ENCODE peak calls at places on chromosome 21, in four cellular contexts. G, L, J and Z are unnamed samples.

GRCh38 chr21:32233055-32233546 is 45.7 kb downstream of the MIS18A start:
- DNase-seq in L (no peak), J (no peak), G (no peak), Z (no peak)

GRCh38 chr21:41760411-41760810 is 6.4 kb downstream of the RIPK4 start:
- DNase-seq in L (no peak), J (no peak), G (no peak), Z (no peak)

GRCh38 chr21:42570841-42571387 is 57.3 kb downstream of the SLC37A1 start:
- DNase-seq in L (no peak), G (peak), J (no peak), Z (no peak)

GRCh38 chr21:42644223-42645208 is 8.9 kb upstream of the PDE9A start:
- DNase-seq in L (no peak), J (peak), G (peak), Z (no peak)

GRCh38 chr21:40575983-40576382 is 271.0 kb downstream of the DSCAM start:
- DNase-seq in G (no peak), L (no peak), J (peak), Z (no peak)

GRCh38 chr21:33185852-33186251 is 43.9 kb upstream of the IFNAR2 start:
- DNase-seq in L (no peak), G (no peak), J (no peak), Z (no peak)

GRCh38 chr21:25518491-25518911 is 88.8 kb downstream of the MRPL39 start:
- DNase-seq in J (no peak), G (no peak), L (no peak), Z (no peak)

GRCh38 chr21:27212444-27212843 is 245.6 kb upstream of the ADAMTS5 start:
- DNase-seq in L (no peak), G (no peak), J (no peak), Z (no peak)

GRCh38 chr21:33383056-33383888 is 19.9 kb upstream of the IFNGR2 start:
- DNase-seq in J (peak), L (peak), G (peak), Z (peak)

GRCh38 chr21:38802050-38803026 is 3.4 kb upstream of the ETS2 start:
- DNase-seq in J (no peak), G (peak), L (no peak), Z (no peak)

GRCh38 chr21:37655601-37656300 is 260.5 kb downstream of the KCNJ6 start:
- DNase-seq in J (no peak), G (no peak), L (no peak), Z (no peak)

GRCh38 chr21:32137266-32137665 is 141.6 kb downstream of the MIS18A start:
- DNase-seq in G (no peak), L (no peak), J (no peak), Z (no peak)

DNA sequence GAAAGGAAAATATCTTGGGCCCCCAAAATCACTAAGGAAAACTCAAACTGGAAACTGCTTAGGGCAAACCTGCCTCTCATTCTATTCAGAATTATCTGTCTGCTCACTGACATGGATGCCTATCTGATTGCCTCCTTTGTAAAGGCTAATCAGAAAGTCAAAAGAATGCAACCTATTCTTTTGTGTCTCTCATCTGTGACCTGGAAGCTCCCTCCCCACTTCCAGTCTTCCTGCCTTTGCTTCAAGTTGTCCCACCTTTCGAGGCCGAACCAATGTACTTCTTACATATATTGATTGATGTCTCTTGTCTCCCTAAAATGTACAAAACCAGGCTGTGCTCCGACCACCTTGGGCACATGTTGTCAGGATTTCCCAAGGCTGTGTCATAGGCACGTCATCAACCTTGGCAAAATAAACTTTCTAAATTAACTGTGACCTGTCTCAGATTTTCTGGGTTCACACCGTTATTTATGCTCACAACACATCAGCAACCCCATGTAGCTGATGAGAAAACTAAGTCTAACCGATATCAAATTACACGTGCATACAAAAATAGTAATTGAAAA is 302.3 kb upstream of the NRIP1 start:
- DNase-seq in J (peak), G (no peak), L (no peak), Z (no peak)
- H3K4me3 ChIP-seq in J (no peak), G (no peak), L (no peak), Z (no peak)

GRCh38 chr21:45534591-45535331 is 7.5 kb downstream of the SLC19A1 start:
- DNase-seq in L (no peak), J (no peak), G (peak), Z (peak)

GRCh38 chr21:45537746-45538291 is 4.4 kb downstream of the SLC19A1 start:
- DNase-seq in L (no peak), G (peak), J (no peak), Z (peak)

GRCh38 chr21:45537111-45537745 is 5.0 kb downstream of the SLC19A1 start:
- DNase-seq in J (no peak), G (peak), L (no peak), Z (peak)

GRCh38 chr21:45535341-45536081 is 6.7 kb downstream of the SLC19A1 start:
- DNase-seq in L (no peak), J (no peak), G (peak), Z (peak)

DNA sequence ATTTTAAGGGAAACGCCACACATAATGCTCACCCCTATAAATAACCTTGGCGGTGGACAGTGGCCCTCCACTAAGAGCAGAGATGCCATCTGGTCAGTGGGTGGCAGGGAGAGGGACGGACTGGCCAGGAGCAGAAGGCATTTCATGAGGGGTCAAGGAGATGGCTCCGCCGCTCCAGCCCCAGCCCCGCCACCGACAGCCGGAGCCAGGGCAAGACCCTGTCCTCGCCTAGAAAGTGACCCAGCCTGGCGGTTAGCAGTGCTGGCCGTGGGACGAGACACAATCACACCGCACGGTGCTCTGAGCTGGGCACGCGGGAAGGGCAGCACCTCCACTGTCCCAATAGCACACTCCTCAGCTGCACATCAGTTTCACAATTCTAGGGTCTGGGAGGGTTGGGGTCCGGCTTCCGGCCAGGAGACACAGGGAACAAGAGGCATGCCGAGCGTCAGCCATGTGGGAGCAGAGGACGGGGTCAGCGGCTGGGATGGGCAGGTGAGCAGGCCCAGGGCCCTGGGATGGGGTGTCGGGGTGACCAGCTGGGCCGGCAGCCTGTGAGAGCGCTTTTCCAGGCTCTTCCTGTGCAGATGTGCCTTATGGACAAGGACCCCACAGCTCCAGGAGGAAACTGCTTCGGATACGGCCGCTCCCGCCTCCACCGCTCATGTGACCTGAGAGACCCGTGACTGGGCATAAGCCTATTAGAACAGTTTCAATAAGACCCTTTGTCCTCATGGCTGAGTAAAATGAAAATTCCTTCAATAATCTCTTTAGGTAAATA is 5.7 kb downstream of the SLC19A1 start:
- DNase-seq in G (peak), J (no peak), L (no peak), Z (peak)
- H3K4me3 ChIP-seq in G (no peak), J (no peak), L (no peak), Z (no peak)

GRCh38 chr21:17451364-17451869 is 61.4 kb upstream of the CXADR start:
- DNase-seq in J (peak), G (no peak), L (no peak), Z (no peak)

GRCh38 chr21:17455451-17455850 is 57.4 kb upstream of the CXADR start:
- DNase-seq in G (no peak), L (no peak), J (no peak), Z (no peak)

GRCh38 chr21:17458279-17458678 is 54.6 kb upstream of the CXADR start:
- DNase-seq in L (no peak), G (no peak), J (no peak), Z (no peak)

GRCh38 chr21:17455028-17455353 is 57.9 kb upstream of the CXADR start:
- DNase-seq in G (no peak), J (no peak), L (no peak), Z (no peak)

GRCh38 chr21:17454315-17455027 is 58.4 kb upstream of the CXADR start:
- DNase-seq in J (peak), G (no peak), L (peak), Z (peak)
- H3K4me3 ChIP-seq in J (no peak), G (no peak), L (peak), Z (peak)

GRCh38 chr21:34592120-34592561 is 22.8 kb downstream of the RCAN1 start:
- DNase-seq in G (no peak), L (peak), J (no peak), Z (no peak)
- H3K4me3 ChIP-seq in G (peak), L (peak), J (no peak), Z (no peak)

GRCh38 chr21:14482165-14482564 is 64.0 kb downstream of the SAMSN1 start:
- DNase-seq in J (no peak), L (no peak), G (no peak), Z (no peak)
- H3K4me3 ChIP-seq in J (no peak), L (no peak), G (no peak), Z (no peak)

DNA sequence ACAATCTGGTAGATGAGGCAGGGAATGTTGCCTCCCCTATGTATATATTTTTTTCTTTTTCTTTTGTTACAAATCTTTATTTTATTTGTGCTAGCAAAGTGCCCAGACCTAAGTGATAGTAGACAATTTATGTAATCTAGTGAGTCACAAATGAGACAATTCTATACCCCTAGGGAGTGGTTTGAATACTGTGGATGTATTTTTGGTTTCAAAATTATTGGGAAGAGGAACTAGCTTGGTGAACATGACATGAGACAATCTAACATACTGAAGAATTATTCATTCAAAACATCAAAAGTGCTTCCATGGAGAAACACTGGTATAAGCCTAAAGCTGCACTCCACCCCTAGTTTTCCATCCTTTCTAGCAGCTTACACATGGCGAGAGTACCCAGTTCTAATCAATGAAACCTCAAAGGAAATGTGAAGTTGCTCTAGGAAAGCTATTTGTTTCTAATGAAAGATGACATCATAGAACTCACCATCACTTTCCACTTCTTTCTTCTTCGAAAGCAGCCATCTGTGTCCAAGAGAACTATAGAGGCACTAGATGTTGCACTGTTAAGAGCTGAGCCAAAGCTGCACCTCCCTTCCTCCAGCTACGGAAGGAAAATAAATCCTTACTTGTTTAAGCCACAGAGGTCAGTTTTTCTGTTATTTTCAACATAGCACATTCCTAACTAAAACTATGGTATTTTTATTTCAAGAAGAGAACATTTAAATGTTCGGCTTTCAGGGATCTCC is 764.6 kb downstream of the LTN1 start:
- DNase-seq in G (no peak), L (no peak), J (no peak), Z (no peak)
- H3K4me3 ChIP-seq in G (no peak), L (no peak), J (no peak), Z (no peak)